ENCODE peak calls at places on chromosomes 11 and 22, in nine cellular contexts. H, L, G, Y, N, D, V, R and O are unnamed samples.

GRCh38 chr11:61975638-61976419 is 8.4 kb upstream of the FTH1 start:
- DNase-seq in H (no peak), L (no peak), G (no peak), Y (no peak), N (no peak), D (no peak), V (no peak), R (no peak), O (no peak)

GRCh38 chr22:18987765-18988164 is 51.7 kb upstream of the PRODH start:
- DNase-seq in H (no peak), L (no peak), G (no peak), Y (peak), N (no peak), D (no peak), V (no peak), R (no peak), O (no peak)

GRCh38 chr11:73178092-73178539 is 36.0 kb upstream of the FCHSD2 start:
- DNase-seq in H (peak), L (peak), G (peak), Y (peak), N (peak), D (peak), V (peak), R (peak), O (peak)

GRCh38 chr11:116366980-116367640 is 405.7 kb downstream of the BUD13 start:
- DNase-seq in H (no peak), L (no peak), G (peak), Y (no peak), N (no peak), D (no peak), V (no peak), R (no peak), O (no peak)

GRCh38 chr22:44326549-44326881 is 13.8 kb upstream of the SHISAL1 start:
- DNase-seq in H (no peak), L (no peak), G (no peak), Y (no peak), N (no peak), D (no peak), V (no peak), R (no peak), O (no peak)

GRCh38 chr22:23563111-23563510 is 17.0 kb downstream of the IGLL1 start:
- DNase-seq in H (no peak), L (no peak), G (no peak), Y (no peak), N (no peak), D (no peak), V (no peak), R (no peak), O (no peak)

GRCh38 chr11:114987171-114987760 is 308.9 kb downstream of the NXPE2 start:
- DNase-seq in H (no peak), L (no peak), G (no peak), Y (no peak), N (no peak), D (no peak), V (no peak), R (no peak), O (no peak)

GRCh38 chr11:19181673-19182261 is 20.0 kb downstream of the CSRP3 start:
- DNase-seq in H (no peak), L (no peak), G (no peak), Y (no peak), N (no peak), D (no peak), V (no peak), R (no peak), O (no peak)

GRCh38 chr11:12439615-12440014 is 62.2 kb downstream of the PARVA start:
- DNase-seq in H (no peak), L (no peak), G (no peak), Y (no peak), N (peak), D (no peak), V (no peak), R (no peak), O (no peak)

GRCh38 chr22:31134688-31135087 is 5.6 kb downstream of the PLA2G3 start:
- DNase-seq in H (no peak), L (no peak), G (no peak), Y (no peak), N (no peak), D (no peak), V (no peak), R (no peak), O (no peak)

GRCh38 chr22:49077036-49077393 is 750.7 kb downstream of the BRD1 start:
- DNase-seq in H (no peak), L (no peak), G (no peak), Y (no peak), N (no peak), D (no peak), V (no peak), R (no peak), O (peak)

GRCh38 chr22:46587067-46587471 is 33.1 kb upstream of the GRAMD4 start:
- DNase-seq in H (no peak), L (no peak), G (no peak), Y (no peak), N (no peak), D (no peak), V (no peak), R (no peak), O (no peak)

GRCh38 chr11:109130910-109131309 is 291.1 kb upstream of the C11orf87 start:
- DNase-seq in H (no peak), L (no peak), G (no peak), Y (no peak), N (no peak), D (no peak), V (no peak), R (no peak), O (no peak)